ENCODE peak calls at places on chromosomes 13 and 19, in five cellular contexts. One of them, this sample, is unnamed. For H3K4me1, the result is how much of the 10 kb centered on the place peaks cover.

GRCh38 chr19:7672522-7672921 is 3.7 kb downstream of the RETN start:
- DNase-seq in aorta: no peak
- DNase-seq in heart right ventricle: no peak
- DNase-seq in osteoblast: peak
- DNase-seq in lower lobe of right lung: no peak
- DNase-seq in this sample: no peak

GRCh38 chr19:18607222-18608101 is 863 bp upstream of the CRLF1 start:
- DNase-seq in aorta: no peak
- DNase-seq in heart right ventricle: no peak
- DNase-seq in osteoblast: peak
- DNase-seq in lower lobe of right lung: no peak
- DNase-seq in this sample: no peak

GRCh38 chr19:30095171-30095570 is 153.1 kb downstream of the URI1 start:
- DNase-seq in aorta: peak
- DNase-seq in heart right ventricle: no peak
- DNase-seq in osteoblast: peak
- DNase-seq in lower lobe of right lung: no peak
- DNase-seq in this sample: no peak

GRCh38 chr19:17686592-17687042 is 1.5 kb downstream of the UNC13A start:
- DNase-seq in aorta: peak
- DNase-seq in heart right ventricle: peak
- DNase-seq in osteoblast: peak
- DNase-seq in lower lobe of right lung: no peak
- DNase-seq in this sample: no peak

GRCh38 chr13:87259479-87260083 is 411.6 kb upstream of the SLITRK5 start:
- DNase-seq in aorta: no peak
- DNase-seq in heart right ventricle: no peak
- DNase-seq in osteoblast: no peak
- DNase-seq in lower lobe of right lung: no peak
- DNase-seq in this sample: no peak

GRCh38 chr13:35840991-35841604 is 290.1 kb downstream of the DCLK1 start:
- DNase-seq in aorta: no peak
- DNase-seq in heart right ventricle: no peak
- DNase-seq in osteoblast: no peak
- DNase-seq in lower lobe of right lung: no peak
- DNase-seq in this sample: no peak

GRCh38 chr13:26222523-26223046 is 471 bp upstream of the RNF6 start:
- DNase-seq in aorta: no peak
- DNase-seq in heart right ventricle: no peak
- DNase-seq in osteoblast: no peak
- DNase-seq in lower lobe of right lung: no peak
- DNase-seq in this sample: no peak

GRCh38 chr19:49924004-49924880 is 4.8 kb upstream of the ATF5 start:
- DNase-seq in aorta: peak
- DNase-seq in heart right ventricle: no peak
- DNase-seq in osteoblast: peak
- DNase-seq in lower lobe of right lung: no peak
- DNase-seq in this sample: no peak

GRCh38 chr13:75426421-75426820 is 55.5 kb downstream of the TBC1D4 start:
- DNase-seq in aorta: no peak
- DNase-seq in heart right ventricle: no peak
- DNase-seq in osteoblast: no peak
- DNase-seq in lower lobe of right lung: no peak
- DNase-seq in this sample: no peak

GRCh38 chr19:29837448-29837961 is 25.7 kb downstream of the CCNE1 start:
- DNase-seq in aorta: no peak
- DNase-seq in heart right ventricle: no peak
- DNase-seq in osteoblast: peak
- DNase-seq in lower lobe of right lung: no peak
- DNase-seq in this sample: no peak

GRCh38 chr13:102696465-102696864 is 1.6 kb upstream of the METTL21C start:
- DNase-seq in aorta: no peak
- DNase-seq in heart right ventricle: no peak
- DNase-seq in osteoblast: peak
- DNase-seq in lower lobe of right lung: no peak
- DNase-seq in this sample: no peak

GRCh38 chr13:30341815-30342570 is 34.6 kb upstream of the KATNAL1 start:
- DNase-seq in aorta: peak
- DNase-seq in heart right ventricle: peak
- DNase-seq in osteoblast: peak
- DNase-seq in lower lobe of right lung: peak
- DNase-seq in this sample: peak

GRCh38 chr13:20188649-20189553 is 3.8 kb downstream of the GJB2 start:
- DNase-seq in aorta: peak
- DNase-seq in heart right ventricle: no peak
- DNase-seq in osteoblast: no peak
- DNase-seq in lower lobe of right lung: peak
- DNase-seq in this sample: peak

GRCh38 chr13:101751488-101751887 is 299.0 kb downstream of the ITGBL1 start:
- DNase-seq in aorta: no peak
- DNase-seq in heart right ventricle: no peak
- DNase-seq in osteoblast: no peak
- DNase-seq in lower lobe of right lung: no peak
- DNase-seq in this sample: no peak

GRCh38 chr13:29922281-29922821 is 71.9 kb upstream of the UBL3 start:
- DNase-seq in aorta: no peak
- DNase-seq in heart right ventricle: no peak
- DNase-seq in osteoblast: no peak
- DNase-seq in lower lobe of right lung: no peak
- DNase-seq in this sample: no peak

DNA sequence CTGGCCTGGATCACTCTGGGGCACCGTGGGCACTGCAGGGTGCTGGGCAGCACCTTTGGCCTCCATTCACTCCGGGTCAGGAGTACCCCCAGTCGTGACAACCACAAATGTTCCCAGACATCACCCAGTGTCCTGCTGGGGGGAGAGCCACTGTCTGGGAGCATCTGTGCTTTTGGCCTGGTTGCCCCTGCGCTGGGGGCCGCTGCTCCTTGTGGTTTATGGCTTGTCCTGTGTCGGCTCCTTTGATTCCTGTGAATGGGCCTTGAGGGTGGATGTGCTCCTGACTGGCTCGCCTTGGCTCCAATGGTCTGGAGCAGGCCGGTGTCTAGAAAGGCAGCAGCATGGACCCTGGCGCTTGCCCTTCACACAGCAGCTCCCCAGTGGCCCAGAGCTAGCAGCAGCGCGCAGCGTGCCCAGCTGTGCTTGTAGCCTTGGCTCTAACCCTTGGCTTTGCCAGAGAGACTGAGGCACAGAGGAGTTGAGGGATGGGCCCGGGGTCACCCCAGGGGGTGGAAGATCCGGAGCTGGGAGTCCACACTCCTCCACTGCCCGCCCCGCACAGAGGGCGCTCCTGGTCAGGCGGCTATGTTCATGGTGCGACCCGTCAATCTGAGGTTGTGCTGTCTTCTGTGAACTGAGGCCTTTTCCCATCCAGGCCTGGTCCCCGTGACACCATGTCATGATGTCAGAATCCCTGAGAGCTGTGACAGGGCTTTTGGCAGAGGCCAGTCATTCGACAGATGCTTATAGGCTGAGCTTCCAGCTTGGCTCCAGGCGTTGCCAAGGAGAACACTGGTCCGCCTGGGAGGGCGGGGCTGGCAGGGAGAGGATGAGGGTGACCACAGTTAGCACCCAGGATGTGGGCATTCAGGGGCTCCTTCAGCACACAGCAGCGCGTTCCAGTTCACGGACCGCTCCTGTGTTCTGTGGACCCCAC is 4.1 kb downstream of the DAZAP1 start:
- DNase-seq in aorta: peak
- DNase-seq in heart right ventricle: peak
- DNase-seq in osteoblast: peak
- DNase-seq in lower lobe of right lung: no peak
- DNase-seq in this sample: peak
- H3K4me1 ChIP-seq in aorta: under half
- H3K4me1 ChIP-seq in heart right ventricle: half or more
- H3K4me1 ChIP-seq in osteoblast: half or more
- H3K4me1 ChIP-seq in lower lobe of right lung: half or more
- H3K4me1 ChIP-seq in this sample: half or more

DNA sequence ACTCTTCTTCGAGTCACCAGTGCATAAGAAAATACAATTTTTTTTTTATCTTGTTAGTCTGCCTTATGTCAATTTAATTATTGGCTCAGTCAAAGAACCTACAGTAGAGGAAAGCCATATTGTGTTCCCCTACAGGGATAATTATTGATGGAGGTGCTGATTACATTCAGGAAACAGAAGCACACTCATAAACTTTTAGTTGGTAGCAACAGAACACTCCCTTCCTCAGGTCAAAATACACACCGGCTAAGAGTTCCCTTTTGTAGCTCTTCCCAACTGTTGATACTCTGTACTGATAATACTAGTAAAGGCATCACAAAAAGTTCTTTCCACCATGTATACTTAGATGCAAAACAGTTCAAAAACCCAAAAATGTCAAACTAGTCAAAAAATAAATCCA is 18.4 kb downstream of the FOXO1 start:
- DNase-seq in aorta: no peak
- DNase-seq in heart right ventricle: no peak
- DNase-seq in osteoblast: no peak
- DNase-seq in lower lobe of right lung: no peak
- DNase-seq in this sample: no peak
- H3K4me1 ChIP-seq in aorta: under half
- H3K4me1 ChIP-seq in heart right ventricle: under half
- H3K4me1 ChIP-seq in osteoblast: under half
- H3K4me1 ChIP-seq in lower lobe of right lung: half or more
- H3K4me1 ChIP-seq in this sample: half or more

GRCh38 chr19:38699027-38699346 is 45.3 kb downstream of the CAPN12 start:
- DNase-seq in aorta: no peak
- DNase-seq in heart right ventricle: no peak
- DNase-seq in osteoblast: peak
- DNase-seq in lower lobe of right lung: no peak
- DNase-seq in this sample: no peak
- H3K4me1 ChIP-seq in aorta: under half
- H3K4me1 ChIP-seq in heart right ventricle: half or more
- H3K4me1 ChIP-seq in osteoblast: under half
- H3K4me1 ChIP-seq in lower lobe of right lung: half or more
- H3K4me1 ChIP-seq in this sample: half or more

GRCh38 chr19:2049741-2050348 is 1.2 kb downstream of the MKNK2 start:
- DNase-seq in aorta: peak
- DNase-seq in heart right ventricle: peak
- DNase-seq in osteoblast: peak
- DNase-seq in lower lobe of right lung: peak
- DNase-seq in this sample: peak
- H3K4me1 ChIP-seq in aorta: under half
- H3K4me1 ChIP-seq in heart right ventricle: half or more
- H3K4me1 ChIP-seq in osteoblast: under half
- H3K4me1 ChIP-seq in lower lobe of right lung: half or more
- H3K4me1 ChIP-seq in this sample: half or more

GRCh38 chr19:53771133-53771532 is 53.0 kb downstream of the NLRP12 start:
- DNase-seq in aorta: no peak
- DNase-seq in heart right ventricle: no peak
- DNase-seq in osteoblast: peak
- DNase-seq in lower lobe of right lung: no peak
- DNase-seq in this sample: no peak

GRCh38 chr19:53774011-53774410 is 50.1 kb downstream of the NLRP12 start:
- DNase-seq in aorta: no peak
- DNase-seq in heart right ventricle: no peak
- DNase-seq in osteoblast: peak
- DNase-seq in lower lobe of right lung: no peak
- DNase-seq in this sample: no peak

GRCh38 chr19:53772943-53773342 is 51.2 kb downstream of the NLRP12 start:
- DNase-seq in aorta: no peak
- DNase-seq in heart right ventricle: peak
- DNase-seq in osteoblast: peak
- DNase-seq in lower lobe of right lung: peak
- DNase-seq in this sample: peak

GRCh38 chr19:53780506-53780905 is 43.6 kb downstream of the NLRP12 start:
- DNase-seq in aorta: no peak
- DNase-seq in heart right ventricle: no peak
- DNase-seq in osteoblast: no peak
- DNase-seq in lower lobe of right lung: no peak
- DNase-seq in this sample: no peak

GRCh38 chr19:53775524-53775923 is 48.6 kb downstream of the NLRP12 start:
- DNase-seq in aorta: no peak
- DNase-seq in heart right ventricle: no peak
- DNase-seq in osteoblast: no peak
- DNase-seq in lower lobe of right lung: no peak
- DNase-seq in this sample: no peak
- H3K4me1 ChIP-seq in aorta: under half
- H3K4me1 ChIP-seq in heart right ventricle: under half
- H3K4me1 ChIP-seq in osteoblast: under half
- H3K4me1 ChIP-seq in lower lobe of right lung: under half
- H3K4me1 ChIP-seq in this sample: under half

GRCh38 chr19:35142531-35143230 is 374 bp upstream of the FXYD7 start:
- DNase-seq in aorta: no peak
- DNase-seq in heart right ventricle: no peak
- DNase-seq in osteoblast: peak
- DNase-seq in lower lobe of right lung: no peak
- DNase-seq in this sample: peak
- H3K4me1 ChIP-seq in aorta: under half
- H3K4me1 ChIP-seq in heart right ventricle: under half
- H3K4me1 ChIP-seq in osteoblast: under half
- H3K4me1 ChIP-seq in lower lobe of right lung: under half
- H3K4me1 ChIP-seq in this sample: under half

This sample was measured in mucosa of descending colon.